ENCODE peak calls at places on chromosomes 7 and 10, in five cellular contexts. One of them, this sample, is unnamed.

GRCh38 chr10:47383254-47384147 is 592 bp downstream of the ZNF488 start:
- DNase-seq in brain microvascular endothelial cell: no peak
- DNase-seq in neural progenitor cell: peak; percentile 23
- DNase-seq in prostate gland: no peak
- DNase-seq in CD4-positive, CD25-positive, alpha-beta regulatory T cell: no peak
- DNase-seq in this sample: no peak

GRCh38 chr7:75887669-75888369 is 9.0 kb downstream of the RHBDD2 start:
- DNase-seq in brain microvascular endothelial cell: no peak
- DNase-seq in CD4-positive, CD25-positive, alpha-beta regulatory T cell: no peak
- DNase-seq in neural progenitor cell: no peak
- DNase-seq in prostate gland: no peak
- DNase-seq in this sample: no peak

GRCh38 chr10:122464158-122464510 is 2.8 kb downstream of the HTRA1 start:
- DNase-seq in brain microvascular endothelial cell: no peak
- DNase-seq in CD4-positive, CD25-positive, alpha-beta regulatory T cell: no peak
- DNase-seq in prostate gland: no peak
- DNase-seq in neural progenitor cell: no peak
- DNase-seq in this sample: no peak

GRCh38 chr7:42161723-42162122 is 75.3 kb downstream of the GLI3 start:
- DNase-seq in CD4-positive, CD25-positive, alpha-beta regulatory T cell: no peak
- DNase-seq in brain microvascular endothelial cell: no peak
- DNase-seq in neural progenitor cell: no peak
- DNase-seq in prostate gland: no peak
- DNase-seq in this sample: no peak

GRCh38 chr7:44391171-44391570 is 65.8 kb upstream of the CAMK2B start:
- DNase-seq in prostate gland: no peak
- DNase-seq in brain microvascular endothelial cell: no peak
- DNase-seq in CD4-positive, CD25-positive, alpha-beta regulatory T cell: no peak
- DNase-seq in neural progenitor cell: no peak
- DNase-seq in this sample: no peak

GRCh38 chr10:119500138-119500795 is 42.3 kb downstream of the RGS10 start:
- DNase-seq in prostate gland: no peak
- DNase-seq in neural progenitor cell: no peak
- DNase-seq in brain microvascular endothelial cell: no peak
- DNase-seq in CD4-positive, CD25-positive, alpha-beta regulatory T cell: no peak
- DNase-seq in this sample: no peak

GRCh38 chr7:1323178-1324027 is 90.7 kb downstream of the UNCX start:
- DNase-seq in prostate gland: no peak
- DNase-seq in neural progenitor cell: peak; percentile 47
- DNase-seq in brain microvascular endothelial cell: no peak
- DNase-seq in CD4-positive, CD25-positive, alpha-beta regulatory T cell: no peak
- DNase-seq in this sample: no peak

GRCh38 chr7:91630581-91631370 is 249.7 kb downstream of the MTERF1 start:
- DNase-seq in neural progenitor cell: no peak
- DNase-seq in CD4-positive, CD25-positive, alpha-beta regulatory T cell: no peak
- DNase-seq in brain microvascular endothelial cell: no peak
- DNase-seq in prostate gland: no peak
- DNase-seq in this sample: no peak

GRCh38 chr7:34073676-34074075 is 168.3 kb downstream of the BMPER start:
- DNase-seq in neural progenitor cell: no peak
- DNase-seq in brain microvascular endothelial cell: no peak
- DNase-seq in prostate gland: no peak
- DNase-seq in CD4-positive, CD25-positive, alpha-beta regulatory T cell: no peak
- DNase-seq in this sample: peak; percentile 32

GRCh38 chr7:92609921-92610518 is 19.8 kb upstream of the FAM133B start:
- DNase-seq in CD4-positive, CD25-positive, alpha-beta regulatory T cell: no peak
- DNase-seq in neural progenitor cell: no peak
- DNase-seq in brain microvascular endothelial cell: no peak
- DNase-seq in prostate gland: no peak
- DNase-seq in this sample: no peak

GRCh38 chr10:91528080-91528479 is 104.8 kb downstream of the PPP1R3C start:
- DNase-seq in CD4-positive, CD25-positive, alpha-beta regulatory T cell: no peak
- DNase-seq in prostate gland: no peak
- DNase-seq in neural progenitor cell: no peak
- DNase-seq in brain microvascular endothelial cell: no peak
- DNase-seq in this sample: no peak

GRCh38 chr7:139054101-139054500 is 18.3 kb upstream of the ZC3HAV1L start:
- DNase-seq in prostate gland: no peak
- DNase-seq in CD4-positive, CD25-positive, alpha-beta regulatory T cell: no peak
- DNase-seq in brain microvascular endothelial cell: no peak
- DNase-seq in neural progenitor cell: no peak
- DNase-seq in this sample: no peak

GRCh38 chr10:48364659-48365405 is 58.4 kb downstream of the MAPK8 start:
- DNase-seq in prostate gland: peak; percentile 36
- DNase-seq in CD4-positive, CD25-positive, alpha-beta regulatory T cell: no peak
- DNase-seq in brain microvascular endothelial cell: peak; percentile 29
- DNase-seq in neural progenitor cell: no peak
- DNase-seq in this sample: no peak

GRCh38 chr10:124701038-124701365 is 43.2 kb downstream of the FAM53B start:
- DNase-seq in brain microvascular endothelial cell: no peak
- DNase-seq in CD4-positive, CD25-positive, alpha-beta regulatory T cell: no peak
- DNase-seq in prostate gland: no peak
- DNase-seq in neural progenitor cell: no peak
- DNase-seq in this sample: no peak

GRCh38 chr10:121495719-121496118 is 102.5 kb downstream of the FGFR2 start:
- DNase-seq in CD4-positive, CD25-positive, alpha-beta regulatory T cell: no peak
- DNase-seq in prostate gland: peak; percentile 37
- DNase-seq in brain microvascular endothelial cell: no peak
- DNase-seq in neural progenitor cell: no peak
- DNase-seq in this sample: peak; percentile 91

GRCh38 chr10:77574436-77574835 is 63.2 kb downstream of the KCNMA1 start:
- DNase-seq in CD4-positive, CD25-positive, alpha-beta regulatory T cell: no peak
- DNase-seq in brain microvascular endothelial cell: no peak
- DNase-seq in prostate gland: no peak
- DNase-seq in neural progenitor cell: no peak
- DNase-seq in this sample: no peak

GRCh38 chr10:132189810-132190422 is 3.2 kb downstream of the DPYSL4 start:
- DNase-seq in brain microvascular endothelial cell: no peak
- DNase-seq in prostate gland: no peak
- DNase-seq in neural progenitor cell: no peak
- DNase-seq in CD4-positive, CD25-positive, alpha-beta regulatory T cell: no peak
- DNase-seq in this sample: no peak

GRCh38 chr10:36634916-36635315 is 490.5 kb upstream of the ANKRD30A start:
- DNase-seq in neural progenitor cell: no peak
- DNase-seq in prostate gland: no peak
- DNase-seq in CD4-positive, CD25-positive, alpha-beta regulatory T cell: no peak
- DNase-seq in brain microvascular endothelial cell: peak; percentile 25
- DNase-seq in this sample: no peak

DNA sequence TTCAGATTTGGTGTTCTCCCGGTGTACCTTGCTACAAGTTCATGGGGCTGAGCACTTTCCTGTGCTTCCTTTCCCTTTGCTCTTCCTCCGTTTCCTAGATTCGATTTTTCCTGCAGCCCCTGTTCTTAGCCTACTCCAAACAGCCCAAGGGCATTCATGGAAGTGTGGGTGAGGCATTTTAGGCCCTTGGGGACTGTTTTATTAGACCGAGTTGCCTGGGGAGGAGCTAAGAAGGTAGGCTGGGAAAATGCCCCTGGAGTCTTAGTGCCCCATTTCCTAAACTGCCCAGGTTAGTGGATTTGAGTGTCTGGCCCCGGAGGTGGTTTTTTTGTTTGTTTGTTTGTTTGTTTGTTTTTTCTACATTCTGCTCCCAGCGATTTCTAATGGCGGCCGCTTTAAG is 1.8 kb downstream of the LRMDA start:
- DNase-seq in prostate gland: no peak
- DNase-seq in neural progenitor cell: no peak
- DNase-seq in CD4-positive, CD25-positive, alpha-beta regulatory T cell: no peak
- DNase-seq in brain microvascular endothelial cell: no peak
- DNase-seq in this sample: no peak
- H3K27me3 ChIP-seq in prostate gland: no peaks in the 10 kb centered on the region
- H3K27me3 ChIP-seq in neural progenitor cell: peaks cover 95% of the 10 kb centered on the region
- H3K27me3 ChIP-seq in CD4-positive, CD25-positive, alpha-beta regulatory T cell: peaks cover 15% of the 10 kb centered on the region
- H3K27me3 ChIP-seq in brain microvascular endothelial cell: peaks cover 22% of the 10 kb centered on the region
- H3K27me3 ChIP-seq in this sample: no peaks in the 10 kb centered on the region

GRCh38 chr7:140506788-140507464 is 27.6 kb upstream of the MKRN1 start:
- DNase-seq in neural progenitor cell: peak; percentile 60
- DNase-seq in prostate gland: peak; percentile 16
- DNase-seq in brain microvascular endothelial cell: peak; percentile 63
- DNase-seq in CD4-positive, CD25-positive, alpha-beta regulatory T cell: no peak
- DNase-seq in this sample: no peak
- H3K27ac ChIP-seq in neural progenitor cell: no peak overlapping the region
- H3K27ac ChIP-seq in prostate gland: peak overlapping the region; percentile 57
- H3K27ac ChIP-seq in brain microvascular endothelial cell: no peak overlapping the region
- H3K27ac ChIP-seq in CD4-positive, CD25-positive, alpha-beta regulatory T cell: no peak overlapping the region
- H3K27ac ChIP-seq in this sample: no peak overlapping the region

GRCh38 chr10:30456262-30456661 is 22.3 kb downstream of the MAP3K8 start:
- DNase-seq in prostate gland: no peak
- DNase-seq in brain microvascular endothelial cell: no peak
- DNase-seq in neural progenitor cell: no peak
- DNase-seq in CD4-positive, CD25-positive, alpha-beta regulatory T cell: no peak
- DNase-seq in this sample: peak; percentile 2

GRCh38 chr10:30454744-30455498 is 20.9 kb downstream of the MAP3K8 start:
- DNase-seq in prostate gland: no peak
- DNase-seq in brain microvascular endothelial cell: peak; percentile 72
- DNase-seq in neural progenitor cell: no peak
- DNase-seq in CD4-positive, CD25-positive, alpha-beta regulatory T cell: no peak
- DNase-seq in this sample: no peak

GRCh38 chr10:30453764-30454527 is 20.0 kb downstream of the MAP3K8 start:
- DNase-seq in brain microvascular endothelial cell: no peak
- DNase-seq in neural progenitor cell: no peak
- DNase-seq in prostate gland: no peak
- DNase-seq in CD4-positive, CD25-positive, alpha-beta regulatory T cell: no peak
- DNase-seq in this sample: no peak

GRCh38 chr10:30459283-30459682 is 25.3 kb downstream of the MAP3K8 start:
- DNase-seq in brain microvascular endothelial cell: peak; percentile 48
- DNase-seq in neural progenitor cell: no peak
- DNase-seq in CD4-positive, CD25-positive, alpha-beta regulatory T cell: no peak
- DNase-seq in prostate gland: no peak
- DNase-seq in this sample: no peak

DNA sequence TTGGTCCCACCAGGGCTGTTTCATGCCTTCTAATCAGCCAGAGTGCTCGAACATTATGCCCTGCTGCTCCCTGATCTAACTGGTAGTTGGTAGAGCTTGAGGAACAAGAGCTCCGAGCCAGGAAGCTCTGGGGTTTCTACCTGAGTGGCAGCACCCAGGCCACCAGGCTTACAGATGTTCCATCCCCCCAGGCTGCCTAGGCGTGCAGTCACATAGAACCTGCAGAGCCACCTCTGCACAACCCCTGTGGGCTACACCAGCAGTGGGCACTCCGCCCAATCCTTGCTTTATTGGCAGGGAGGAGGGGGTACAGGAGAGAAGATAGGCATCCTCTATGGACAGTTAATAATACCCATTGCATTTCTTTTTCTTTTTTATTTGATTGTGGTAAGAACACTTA is 21.8 kb downstream of the MAP3K8 start:
- DNase-seq in neural progenitor cell: no peak
- DNase-seq in brain microvascular endothelial cell: no peak
- DNase-seq in prostate gland: no peak
- DNase-seq in CD4-positive, CD25-positive, alpha-beta regulatory T cell: no peak
- DNase-seq in this sample: peak; percentile 13
- H3K27me3 ChIP-seq in neural progenitor cell: no peaks in the 10 kb centered on the region
- H3K27me3 ChIP-seq in brain microvascular endothelial cell: no peaks in the 10 kb centered on the region
- H3K27me3 ChIP-seq in prostate gland: no peaks in the 10 kb centered on the region
- H3K27me3 ChIP-seq in CD4-positive, CD25-positive, alpha-beta regulatory T cell: no peaks in the 10 kb centered on the region
- H3K27me3 ChIP-seq in this sample: no peaks in the 10 kb centered on the region

DNA sequence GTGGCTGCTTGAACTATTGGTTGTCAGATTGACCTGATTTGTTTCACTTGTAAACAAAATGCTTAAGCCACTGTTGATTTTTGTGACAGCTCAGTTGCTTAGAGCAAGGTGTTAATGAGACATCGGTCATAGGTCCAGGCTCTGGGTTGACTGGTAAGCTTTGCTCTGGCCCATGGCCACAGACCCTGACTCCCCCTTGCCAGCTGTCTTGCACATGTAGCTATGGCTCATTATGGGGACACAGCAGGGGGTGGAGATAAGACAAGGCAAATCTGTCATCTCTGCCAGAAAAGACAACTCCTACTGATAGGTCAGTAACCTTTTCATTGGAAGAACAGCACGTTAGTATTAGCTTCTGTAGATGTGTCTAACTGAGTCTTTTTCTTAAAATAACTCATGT is 95.3 kb downstream of the KAT6B start:
- DNase-seq in CD4-positive, CD25-positive, alpha-beta regulatory T cell: no peak
- DNase-seq in neural progenitor cell: peak; percentile 81
- DNase-seq in brain microvascular endothelial cell: peak; percentile 73
- DNase-seq in prostate gland: no peak
- DNase-seq in this sample: no peak
- H3K27ac ChIP-seq in CD4-positive, CD25-positive, alpha-beta regulatory T cell: no peak overlapping the region
- H3K27ac ChIP-seq in neural progenitor cell: peak overlapping the region; percentile 45
- H3K27ac ChIP-seq in brain microvascular endothelial cell: no peak overlapping the region
- H3K27ac ChIP-seq in prostate gland: no peak overlapping the region
- H3K27ac ChIP-seq in this sample: peak overlapping the region; percentile 59

This sample was measured in thyroid gland.